ENCODE peak calls at places on chromosomes 16 and 17, in nine cellular contexts. L is adrenal gland, P is uterus, K is A549, E is pancreas, V is K562, T is prostate gland, A is neural progenitor cell, R is Panc1. W is an unnamed sample.

GRCh38 chr17:61398721-61399130 is 917 bp upstream of the TBX2 start:
- DNase-seq in T (no peak), A (peak), R (no peak), P (no peak), K (no peak), E (no peak), L (no peak), V (no peak), W (no peak)

GRCh38 chr17:79793924-79794304 is 3.0 kb downstream of the CBX8 start:
- DNase-seq in R (no peak), E (no peak), P (no peak), V (peak), T (no peak), L (no peak), A (peak), K (peak), W (peak)

GRCh38 chr17:16923904-16924700 is 47.8 kb downstream of the TNFRSF13B start:
- DNase-seq in R (no peak), A (no peak), K (no peak), P (no peak), L (no peak), V (no peak), T (no peak), E (no peak), W (no peak)

GRCh38 chr17:21539146-21539545 is 153.2 kb upstream of the KCNJ18 start:
- DNase-seq in P (no peak), A (no peak), T (no peak), L (no peak), K (no peak), E (no peak), V (no peak), R (no peak), W (no peak)

GRCh38 chr17:13569740-13570137 is 32.0 kb downstream of the HS3ST3A1 start:
- DNase-seq in V (no peak), K (no peak), R (no peak), P (no peak), L (no peak), A (no peak), T (no peak), E (no peak), W (no peak)

GRCh38 chr16:50522324-50522723 is 25.9 kb upstream of the NKD1 start:
- DNase-seq in V (no peak), K (no peak), L (no peak), A (no peak), E (no peak), T (no peak), R (no peak), P (no peak), W (no peak)

GRCh38 chr16:4825196-4825595 is 21.9 kb downstream of the GLYR1 start:
- DNase-seq in A (no peak), P (no peak), T (no peak), E (no peak), L (no peak), R (no peak), K (no peak), V (no peak), W (no peak)

GRCh38 chr17:77451271-77451893 is 310.6 kb downstream of the SEC14L1 start:
- DNase-seq in L (peak), P (peak), E (peak), V (peak), A (peak), K (no peak), R (no peak), T (peak), W (peak)

GRCh38 chr16:78325532-78325931 is 226.1 kb downstream of the WWOX start:
- DNase-seq in K (no peak), R (no peak), E (no peak), A (peak), T (no peak), P (no peak), V (peak), L (no peak), W (no peak)

GRCh38 chr17:29677139-29677834 is 54.6 kb upstream of the CORO6 start:
- DNase-seq in V (no peak), E (no peak), L (no peak), K (no peak), T (no peak), P (peak), R (no peak), A (no peak), W (no peak)

GRCh38 chr16:31043898-31044481 is 10.6 kb downstream of the STX4 start:
- DNase-seq in K (no peak), R (no peak), P (no peak), L (no peak), E (no peak), T (no peak), V (no peak), A (no peak), W (no peak)

GRCh38 chr17:42180411-42180921 is 476 bp downstream of the KCNH4 start:
- DNase-seq in A (peak), P (no peak), R (no peak), L (no peak), E (no peak), K (no peak), T (no peak), V (no peak), W (no peak)

GRCh38 chr17:27965224-27965623 is 72.1 kb upstream of the LYRM9 start:
- DNase-seq in T (no peak), L (no peak), E (no peak), P (no peak), R (no peak), V (no peak), A (no peak), K (no peak), W (no peak)

GRCh38 chr17:76427457-76428231 is 25.3 kb downstream of the UBE2O start:
- DNase-seq in V (no peak), K (no peak), A (no peak), T (no peak), E (no peak), R (no peak), P (no peak), L (peak), W (no peak)

DNA sequence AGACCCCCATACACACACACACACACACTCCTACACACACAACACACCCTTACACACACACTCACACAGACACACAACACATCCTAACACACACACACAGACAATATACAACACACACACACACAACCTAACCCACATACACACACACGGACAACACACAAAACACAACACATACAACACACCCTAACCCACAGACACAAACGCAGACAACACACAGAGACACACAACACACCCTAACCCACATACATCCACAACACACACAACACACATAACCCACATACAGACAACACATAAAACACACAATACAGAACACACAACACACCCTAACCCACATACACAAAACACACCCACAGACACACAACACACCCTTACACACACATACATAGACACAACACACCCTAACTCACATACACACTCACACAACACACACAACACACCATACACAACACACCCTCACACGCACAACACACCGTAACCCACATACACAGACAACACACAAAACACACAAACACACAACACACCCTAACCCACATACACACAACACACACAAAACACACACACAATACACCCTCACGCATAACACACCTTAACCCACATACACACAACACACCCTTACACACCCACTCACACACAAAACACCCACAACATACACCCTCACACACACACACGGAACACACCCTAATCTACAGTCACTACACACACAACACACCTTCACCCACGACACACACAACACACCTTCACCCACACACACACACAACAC is 4.4 kb downstream of the ASGR1 start:
- DNase-seq in A (no peak), R (no peak), V (no peak), K (no peak), P (no peak), L (no peak), E (no peak), T (no peak), W (no peak)
- H3K4me3 ChIP-seq in A (peak), R (no peak), V (no peak), K (no peak), P (no peak), L (no peak), E (no peak), T (no peak), W (no peak)

GRCh38 chr17:44004077-44004760 is at the start of gene NAGS:
- DNase-seq in A (peak), T (no peak), R (no peak), V (peak), K (no peak), L (peak), P (no peak), E (no peak), W (peak)
- H3K27ac ChIP-seq in A (no peak), T (peak), R (no peak), V (no peak), K (no peak), L (peak), P (no peak), E (no peak), W (no peak)

GRCh38 chr16:15858921-15859668 is 2.3 kb upstream of the MYH11 start:
- DNase-seq in R (no peak), A (no peak), T (no peak), V (no peak), L (no peak), E (no peak), K (no peak), P (peak), W (no peak)

GRCh38 chr16:15856901-15857778 is at the start of gene MYH11:
- DNase-seq in L (no peak), V (peak), K (no peak), R (no peak), T (no peak), A (peak), E (no peak), P (peak), W (no peak)

GRCh38 chr16:15856217-15856616 is 611 bp downstream of the MYH11 start:
- DNase-seq in T (no peak), V (no peak), R (no peak), A (no peak), K (no peak), E (no peak), L (no peak), P (no peak), W (no peak)

GRCh38 chr16:15855704-15856003 is 1.2 kb downstream of the MYH11 start:
- DNase-seq in T (no peak), A (no peak), K (no peak), V (no peak), L (no peak), R (no peak), E (no peak), P (no peak), W (no peak)

GRCh38 chr16:15857779-15858560 is 1.1 kb upstream of the MYH11 start:
- DNase-seq in A (peak), T (peak), R (no peak), V (no peak), P (peak), E (no peak), L (peak), K (peak), W (peak)
- H3K4me3 ChIP-seq in A (peak), T (peak), R (peak), V (no peak), P (peak), E (peak), L (no peak), K (peak), W (peak)

GRCh38 chr16:85754403-85754802 is 3.5 kb upstream of the C16orf74 start:
- DNase-seq in A (no peak), T (no peak), V (no peak), P (no peak), L (no peak), E (no peak), K (no peak), R (no peak), W (no peak)
- H3K27ac ChIP-seq in A (no peak), T (no peak), V (no peak), P (no peak), L (no peak), E (no peak), K (no peak), R (no peak), W (no peak)

DNA sequence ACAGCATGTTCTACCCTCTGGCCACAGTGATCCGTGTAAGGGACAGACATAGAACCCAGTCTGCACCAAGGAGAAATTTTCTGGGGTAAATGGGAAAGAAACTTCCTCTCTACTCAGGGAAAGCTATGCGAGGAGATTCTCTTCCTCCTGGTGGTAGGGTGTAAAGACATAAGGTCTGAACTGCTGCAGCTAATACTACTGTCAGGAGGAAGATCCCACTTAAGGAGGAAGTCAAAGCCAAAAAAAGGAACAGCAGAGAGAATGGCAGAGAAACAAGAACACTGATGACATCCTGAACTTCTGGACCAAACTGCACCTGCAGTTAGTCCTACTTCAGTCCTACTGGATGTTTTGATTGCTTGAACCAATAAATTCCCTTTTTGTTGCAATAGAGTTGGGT is 7.1 kb upstream of the TM4SF5 start:
- DNase-seq in L (no peak), P (no peak), T (no peak), V (no peak), A (no peak), E (no peak), K (no peak), R (no peak), W (no peak)
- H3K4me3 ChIP-seq in L (no peak), P (no peak), T (no peak), V (no peak), A (no peak), E (no peak), K (no peak), R (no peak), W (no peak)

DNA sequence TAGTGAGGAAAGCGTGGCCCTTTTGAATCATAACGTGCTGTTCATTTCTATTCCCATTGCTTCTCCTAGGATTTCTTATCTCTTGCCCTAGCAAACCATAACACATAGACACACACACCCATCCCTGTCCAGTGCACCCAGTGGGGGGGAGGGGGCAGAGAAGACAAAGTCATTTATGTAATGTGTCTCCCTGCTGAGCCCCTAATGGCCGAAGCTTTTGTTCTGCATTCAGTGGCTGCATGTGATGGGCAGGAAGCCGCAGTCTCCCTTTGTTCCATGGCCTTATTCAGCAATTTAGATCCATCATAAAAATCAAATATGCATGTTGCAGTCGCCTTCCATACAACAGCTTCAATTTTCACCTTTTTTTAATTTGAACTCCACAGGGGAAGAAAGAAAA is 325.4 kb downstream of the ZFHX3 start:
- DNase-seq in P (no peak), L (no peak), V (no peak), K (no peak), E (no peak), A (peak), T (no peak), R (no peak), W (no peak)
- H3K27ac ChIP-seq in P (no peak), L (no peak), V (no peak), K (no peak), E (no peak), A (no peak), T (no peak), R (no peak), W (no peak)

GRCh38 chr17:67151717-67152116 is 93.3 kb downstream of the HELZ start:
- DNase-seq in K (peak), V (no peak), E (no peak), A (no peak), R (no peak), L (no peak), T (no peak), P (no peak), W (no peak)
- H3K4me3 ChIP-seq in K (no peak), V (no peak), E (no peak), A (no peak), R (no peak), L (no peak), T (no peak), P (no peak), W (no peak)

DNA sequence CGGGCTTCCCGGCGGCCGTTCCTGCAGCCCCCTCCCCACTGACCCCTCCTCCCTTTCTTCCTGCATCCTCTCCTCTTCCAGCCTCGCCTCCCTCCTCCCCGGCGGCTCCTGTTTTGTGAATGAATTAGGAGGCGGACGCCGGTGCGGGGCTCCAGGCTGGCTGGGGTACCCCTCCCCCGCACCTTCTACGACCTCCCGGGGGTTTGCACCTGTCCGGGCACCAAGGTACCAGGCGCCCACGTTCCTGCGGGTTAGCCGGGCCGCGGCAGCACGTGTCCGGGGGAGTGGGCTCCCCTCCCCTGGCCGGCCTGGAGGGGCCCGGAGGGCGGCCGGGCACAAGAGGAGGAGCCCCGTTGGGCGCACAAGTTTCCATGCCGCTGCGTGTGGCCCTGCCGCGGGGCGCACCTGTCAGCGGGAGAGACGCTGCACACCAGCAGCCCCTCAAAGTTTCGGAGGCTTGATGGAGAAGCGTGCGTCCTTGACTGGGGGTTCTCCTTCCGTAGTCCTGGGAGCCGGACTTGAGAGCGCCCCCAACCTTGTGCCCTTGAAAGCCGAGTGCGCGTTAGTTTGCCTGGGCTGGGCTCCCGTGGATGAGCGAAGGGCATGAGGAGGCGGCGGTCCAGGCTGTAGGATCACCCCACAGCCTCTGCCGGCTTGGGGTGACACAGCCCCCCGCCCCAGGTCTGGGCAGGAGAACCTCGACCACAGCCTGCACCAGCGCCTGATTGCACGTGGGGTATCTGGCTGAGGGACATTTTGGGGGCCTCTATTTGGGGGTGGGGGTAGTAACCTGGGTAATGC is 1.2 kb downstream of the HAS3 start:
- DNase-seq in T (no peak), A (peak), V (no peak), E (no peak), L (no peak), R (no peak), K (peak), P (no peak), W (peak)
- H3K27ac ChIP-seq in T (no peak), A (no peak), V (no peak), E (no peak), L (no peak), R (peak), K (peak), P (no peak), W (no peak)